ENCODE peak calls at places on chromosomes 7 and 10, in seven cellular contexts. One of them, this sample, is unnamed. For H3K4me1, the result is how much of the 10 kb centered on the place peaks cover.

GRCh38 chr10:115624448-115624847 is 531.3 kb downstream of the ATRNL1 start:
- DNase-seq in IMR-90: no peak
- DNase-seq in GM23248: no peak
- DNase-seq in mesendoderm: peak
- DNase-seq in trophoblast cell: no peak
- DNase-seq in right cardiac atrium: no peak
- DNase-seq in fibroblast of lung: peak
- DNase-seq in this sample: no peak

GRCh38 chr10:72088879-72089585 is 681 bp upstream of the SPOCK2 start:
- DNase-seq in right cardiac atrium: peak
- DNase-seq in IMR-90: no peak
- DNase-seq in fibroblast of lung: no peak
- DNase-seq in trophoblast cell: peak
- DNase-seq in mesendoderm: peak
- DNase-seq in GM23248: peak
- DNase-seq in this sample: no peak

GRCh38 chr10:132489053-132489703 is 48.4 kb upstream of the INPP5A start:
- DNase-seq in fibroblast of lung: peak
- DNase-seq in trophoblast cell: no peak
- DNase-seq in IMR-90: peak
- DNase-seq in GM23248: peak
- DNase-seq in right cardiac atrium: peak
- DNase-seq in mesendoderm: no peak
- DNase-seq in this sample: no peak

GRCh38 chr10:78300526-78300925 is 266.9 kb downstream of the RPS24 start:
- DNase-seq in GM23248: no peak
- DNase-seq in IMR-90: no peak
- DNase-seq in mesendoderm: no peak
- DNase-seq in fibroblast of lung: no peak
- DNase-seq in right cardiac atrium: no peak
- DNase-seq in trophoblast cell: no peak
- DNase-seq in this sample: no peak

GRCh38 chr7:29764227-29764626 is 42.1 kb upstream of the WIPF3 start:
- DNase-seq in mesendoderm: peak
- DNase-seq in fibroblast of lung: no peak
- DNase-seq in right cardiac atrium: no peak
- DNase-seq in IMR-90: no peak
- DNase-seq in trophoblast cell: no peak
- DNase-seq in GM23248: no peak
- DNase-seq in this sample: peak

GRCh38 chr10:47027812-47028260 is 116.6 kb downstream of the PTPN20 start:
- DNase-seq in trophoblast cell: no peak
- DNase-seq in fibroblast of lung: no peak
- DNase-seq in mesendoderm: no peak
- DNase-seq in right cardiac atrium: no peak
- DNase-seq in GM23248: no peak
- DNase-seq in IMR-90: no peak
- DNase-seq in this sample: no peak

GRCh38 chr7:1127001-1127400 is 33.0 kb downstream of the ZFAND2A start:
- DNase-seq in IMR-90: no peak
- DNase-seq in right cardiac atrium: no peak
- DNase-seq in trophoblast cell: no peak
- DNase-seq in fibroblast of lung: no peak
- DNase-seq in GM23248: no peak
- DNase-seq in mesendoderm: no peak
- DNase-seq in this sample: no peak

GRCh38 chr10:13759167-13759566 is 172.4 kb downstream of the PRPF18 start:
- DNase-seq in GM23248: no peak
- DNase-seq in trophoblast cell: no peak
- DNase-seq in right cardiac atrium: no peak
- DNase-seq in fibroblast of lung: peak
- DNase-seq in mesendoderm: peak
- DNase-seq in IMR-90: peak
- DNase-seq in this sample: no peak

GRCh38 chr7:40598915-40599314 is 464.1 kb downstream of the SUGCT start:
- DNase-seq in trophoblast cell: no peak
- DNase-seq in GM23248: no peak
- DNase-seq in mesendoderm: no peak
- DNase-seq in fibroblast of lung: no peak
- DNase-seq in right cardiac atrium: no peak
- DNase-seq in IMR-90: no peak
- DNase-seq in this sample: no peak

GRCh38 chr10:60384708-60385398 is 4.8 kb downstream of the ANK3 start:
- DNase-seq in GM23248: peak
- DNase-seq in trophoblast cell: no peak
- DNase-seq in fibroblast of lung: peak
- DNase-seq in right cardiac atrium: peak
- DNase-seq in IMR-90: peak
- DNase-seq in mesendoderm: peak
- DNase-seq in this sample: no peak

GRCh38 chr10:102408728-102409603 is 9.6 kb downstream of the PSD start:
- DNase-seq in fibroblast of lung: peak
- DNase-seq in trophoblast cell: peak
- DNase-seq in mesendoderm: peak
- DNase-seq in right cardiac atrium: peak
- DNase-seq in IMR-90: peak
- DNase-seq in GM23248: peak
- DNase-seq in this sample: no peak

GRCh38 chr10:79159785-79160184 is 91.0 kb downstream of the ZMIZ1 start:
- DNase-seq in right cardiac atrium: peak
- DNase-seq in mesendoderm: no peak
- DNase-seq in fibroblast of lung: peak
- DNase-seq in trophoblast cell: no peak
- DNase-seq in IMR-90: peak
- DNase-seq in GM23248: peak
- DNase-seq in this sample: no peak

GRCh38 chr10:110304394-110304779 is 333 bp downstream of the SMNDC1 start:
- DNase-seq in IMR-90: no peak
- DNase-seq in trophoblast cell: peak
- DNase-seq in mesendoderm: no peak
- DNase-seq in right cardiac atrium: no peak
- DNase-seq in fibroblast of lung: no peak
- DNase-seq in GM23248: peak
- DNase-seq in this sample: no peak

GRCh38 chr7:94115316-94115715 is 111.2 kb upstream of the BET1 start:
- DNase-seq in trophoblast cell: no peak
- DNase-seq in mesendoderm: no peak
- DNase-seq in IMR-90: peak
- DNase-seq in right cardiac atrium: no peak
- DNase-seq in fibroblast of lung: peak
- DNase-seq in GM23248: peak
- DNase-seq in this sample: no peak

GRCh38 chr10:57964371-57964770 is 303.3 kb downstream of the IPMK start:
- DNase-seq in fibroblast of lung: peak
- DNase-seq in trophoblast cell: no peak
- DNase-seq in mesendoderm: no peak
- DNase-seq in right cardiac atrium: peak
- DNase-seq in IMR-90: peak
- DNase-seq in GM23248: peak
- DNase-seq in this sample: no peak

GRCh38 chr7:85630904-85631582 is 444.2 kb upstream of the SEMA3D start:
- DNase-seq in fibroblast of lung: peak
- DNase-seq in trophoblast cell: no peak
- DNase-seq in GM23248: peak
- DNase-seq in IMR-90: peak
- DNase-seq in right cardiac atrium: no peak
- DNase-seq in mesendoderm: no peak
- DNase-seq in this sample: no peak

GRCh38 chr10:44390585-44391072 is 5.7 kb upstream of the CXCL12 start:
- DNase-seq in mesendoderm: no peak
- DNase-seq in GM23248: peak
- DNase-seq in trophoblast cell: no peak
- DNase-seq in right cardiac atrium: no peak
- DNase-seq in IMR-90: no peak
- DNase-seq in fibroblast of lung: peak
- DNase-seq in this sample: no peak

DNA sequence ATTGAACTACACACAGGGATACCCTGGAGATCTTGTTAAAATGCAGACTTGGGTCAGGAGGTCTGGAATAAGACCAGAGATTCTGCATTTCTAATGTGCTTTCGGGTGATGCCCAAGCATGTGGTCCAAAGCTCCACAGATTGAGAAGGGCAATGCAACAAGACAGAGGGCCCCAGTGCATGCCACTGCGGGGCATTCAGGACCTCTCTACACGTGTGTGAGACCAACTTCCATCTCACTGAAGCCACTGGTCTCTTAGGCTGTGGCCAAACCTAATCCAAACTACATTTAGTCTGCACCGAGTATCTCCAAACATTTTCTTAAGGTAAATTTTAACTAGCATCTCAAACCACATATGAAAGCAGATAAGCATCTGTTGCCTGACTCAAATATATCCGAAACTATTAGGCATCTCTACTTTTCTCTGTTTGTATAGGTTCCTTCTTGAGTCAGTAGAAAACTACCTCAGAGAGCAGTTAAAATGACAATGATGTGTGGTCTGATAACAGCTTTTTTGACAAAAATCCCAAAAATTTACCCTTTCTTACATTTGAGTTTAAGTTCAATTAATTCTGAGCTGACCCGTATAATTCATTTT is 107.5 kb downstream of the ELMO1 start:
- DNase-seq in fibroblast of lung: no peak
- DNase-seq in right cardiac atrium: no peak
- DNase-seq in mesendoderm: no peak
- DNase-seq in trophoblast cell: no peak
- DNase-seq in GM23248: no peak
- DNase-seq in IMR-90: no peak
- DNase-seq in this sample: no peak
- H3K4me3 ChIP-seq in fibroblast of lung: no peak
- H3K4me3 ChIP-seq in right cardiac atrium: no peak
- H3K4me3 ChIP-seq in mesendoderm: no peak
- H3K4me3 ChIP-seq in trophoblast cell: no peak
- H3K4me3 ChIP-seq in GM23248: no peak
- H3K4me3 ChIP-seq in IMR-90: no peak
- H3K4me3 ChIP-seq in this sample: no peak

DNA sequence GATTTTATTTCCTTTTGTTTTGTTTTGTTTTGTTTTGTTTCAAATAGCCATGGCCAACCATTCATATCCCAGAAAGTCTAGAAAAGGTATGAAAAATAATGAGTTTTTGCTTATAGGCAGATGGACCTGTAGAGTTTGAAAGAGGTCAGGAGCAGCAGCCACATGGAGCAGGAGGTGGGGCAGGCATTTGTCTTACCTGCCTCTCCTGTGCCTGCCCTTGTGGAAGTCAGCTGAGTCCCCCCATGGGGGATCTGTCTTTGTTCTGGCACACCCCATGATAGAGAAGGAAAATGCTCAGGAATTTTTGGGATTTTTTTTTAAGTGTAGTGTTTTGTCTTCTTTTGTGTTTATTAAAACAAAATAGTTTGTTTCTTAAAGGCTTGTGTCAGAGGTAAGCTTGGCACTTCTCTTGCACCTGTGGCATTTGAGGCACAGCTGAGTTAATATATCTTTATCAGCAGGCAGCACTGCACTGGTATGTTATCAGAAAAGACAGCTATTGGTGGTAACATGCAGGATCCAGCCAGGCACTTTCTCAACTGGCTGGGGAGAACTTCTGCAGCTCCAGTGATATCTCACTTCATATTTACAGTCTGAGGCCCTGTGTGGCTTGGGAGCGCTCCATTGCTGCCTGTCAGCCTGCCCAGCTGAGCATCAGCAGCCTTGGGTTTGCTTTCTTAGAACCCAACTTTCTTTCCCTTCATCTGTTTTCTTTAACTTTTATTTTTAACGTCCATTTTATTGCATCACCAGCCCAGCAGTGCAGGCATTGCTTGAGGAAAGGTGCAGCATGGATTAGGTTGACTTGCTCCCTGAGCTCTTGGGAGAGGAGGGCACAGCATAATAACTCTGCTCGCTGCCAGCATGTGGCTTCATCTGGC is 44.4 kb downstream of the LRRC4 start:
- DNase-seq in right cardiac atrium: peak
- DNase-seq in fibroblast of lung: no peak
- DNase-seq in trophoblast cell: no peak
- DNase-seq in mesendoderm: no peak
- DNase-seq in IMR-90: peak
- DNase-seq in GM23248: no peak
- DNase-seq in this sample: peak
- H3K4me1 ChIP-seq in right cardiac atrium: under half
- H3K4me1 ChIP-seq in fibroblast of lung: under half
- H3K4me1 ChIP-seq in trophoblast cell: under half
- H3K4me1 ChIP-seq in mesendoderm: under half
- H3K4me1 ChIP-seq in IMR-90: under half
- H3K4me1 ChIP-seq in GM23248: under half
- H3K4me1 ChIP-seq in this sample: under half

GRCh38 chr7:143882611-143883078 is 19.3 kb downstream of the TCAF1 start:
- DNase-seq in right cardiac atrium: peak
- DNase-seq in GM23248: peak
- DNase-seq in mesendoderm: peak
- DNase-seq in IMR-90: peak
- DNase-seq in fibroblast of lung: peak
- DNase-seq in trophoblast cell: no peak
- DNase-seq in this sample: no peak

GRCh38 chr7:143887078-143887477 is 14.9 kb downstream of the TCAF1 start:
- DNase-seq in trophoblast cell: no peak
- DNase-seq in GM23248: no peak
- DNase-seq in right cardiac atrium: no peak
- DNase-seq in fibroblast of lung: no peak
- DNase-seq in mesendoderm: no peak
- DNase-seq in IMR-90: peak
- DNase-seq in this sample: no peak

GRCh38 chr7:143885951-143886350 is 16.0 kb downstream of the TCAF1 start:
- DNase-seq in trophoblast cell: no peak
- DNase-seq in fibroblast of lung: no peak
- DNase-seq in IMR-90: no peak
- DNase-seq in GM23248: no peak
- DNase-seq in right cardiac atrium: no peak
- DNase-seq in mesendoderm: no peak
- DNase-seq in this sample: no peak

GRCh38 chr7:143884276-143884977 is 17.5 kb downstream of the TCAF1 start:
- DNase-seq in IMR-90: no peak
- DNase-seq in right cardiac atrium: no peak
- DNase-seq in GM23248: no peak
- DNase-seq in fibroblast of lung: no peak
- DNase-seq in trophoblast cell: no peak
- DNase-seq in mesendoderm: no peak
- DNase-seq in this sample: no peak

GRCh38 chr7:143884978-143885559 is 16.9 kb downstream of the TCAF1 start:
- DNase-seq in fibroblast of lung: peak
- DNase-seq in IMR-90: peak
- DNase-seq in mesendoderm: peak
- DNase-seq in trophoblast cell: no peak
- DNase-seq in GM23248: peak
- DNase-seq in right cardiac atrium: peak
- DNase-seq in this sample: no peak
- H3K4me3 ChIP-seq in fibroblast of lung: peak
- H3K4me3 ChIP-seq in IMR-90: peak
- H3K4me3 ChIP-seq in mesendoderm: peak
- H3K4me3 ChIP-seq in trophoblast cell: peak
- H3K4me3 ChIP-seq in GM23248: peak
- H3K4me3 ChIP-seq in right cardiac atrium: peak
- H3K4me3 ChIP-seq in this sample: no peak

DNA sequence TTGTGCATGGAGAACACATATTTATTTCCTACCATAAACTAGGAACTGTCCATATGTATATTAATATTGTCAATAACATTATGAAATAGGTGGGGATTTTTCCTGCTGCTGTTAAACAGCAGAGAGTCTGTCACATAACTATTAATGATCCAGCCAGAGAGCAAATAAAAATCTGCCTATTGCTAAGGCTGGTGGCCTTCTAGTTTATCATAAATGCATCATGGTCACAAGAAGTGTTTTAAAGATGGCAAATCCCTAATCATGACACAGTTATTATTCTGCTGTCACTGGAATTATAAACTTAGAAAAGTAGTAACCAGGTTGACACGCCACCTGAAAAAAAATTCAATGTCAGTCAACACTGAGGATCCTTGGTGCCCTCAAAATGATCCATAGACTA is 132.3 kb downstream of the HGF start:
- DNase-seq in right cardiac atrium: no peak
- DNase-seq in mesendoderm: no peak
- DNase-seq in IMR-90: no peak
- DNase-seq in GM23248: no peak
- DNase-seq in trophoblast cell: no peak
- DNase-seq in fibroblast of lung: no peak
- DNase-seq in this sample: no peak
- H3K4me1 ChIP-seq in right cardiac atrium: under half
- H3K4me1 ChIP-seq in mesendoderm: under half
- H3K4me1 ChIP-seq in IMR-90: under half
- H3K4me1 ChIP-seq in GM23248: under half
- H3K4me1 ChIP-seq in trophoblast cell: under half
- H3K4me1 ChIP-seq in fibroblast of lung: under half
- H3K4me1 ChIP-seq in this sample: under half